ENCODE peak calls at places on chromosomes 7 and 10, in six cellular contexts. N is GM23248, R is right atrium auricular region, L is hepatocyte, C is heart right ventricle, B is body of pancreas. E is an unnamed sample.

GRCh38 chr7:122881324-122881723 is 4.9 kb downstream of the CADPS2 start:
- DNase-seq in N (no peak), R (no peak), L (no peak), C (no peak), B (no peak), E (no peak)

GRCh38 chr7:75817112-75817511 is 3.5 kb upstream of the CCL24 start:
- DNase-seq in N (no peak), R (no peak), L (no peak), C (no peak), B (no peak), E (no peak)

GRCh38 chr7:25495342-25495855 is 267.1 kb upstream of the NPVF start:
- DNase-seq in N (no peak), R (no peak), L (peak; percentile 26), C (peak; percentile 11), B (peak; percentile 7), E (no peak)

GRCh38 chr10:24843256-24843655 is 109.2 kb downstream of the PRTFDC1 start:
- DNase-seq in N (no peak), R (no peak), L (no peak), C (no peak), B (no peak), E (no peak)

GRCh38 chr10:132443998-132444876 is 47.2 kb downstream of the PWWP2B start:
- DNase-seq in N (no peak), R (no peak), L (peak; percentile 66), C (no peak), B (no peak), E (no peak)

GRCh38 chr7:77738871-77739270 is 42.6 kb downstream of the RSBN1L start:
- DNase-seq in N (peak; percentile 61), R (no peak), L (no peak), C (no peak), B (no peak), E (peak; percentile 71)

GRCh38 chr10:19488592-19489280 is 327.5 kb upstream of the PLXDC2 start:
- DNase-seq in N (peak; percentile 32), R (peak; percentile 62), L (peak; percentile 39), C (peak; percentile 36), B (peak; percentile 13), E (peak; percentile 39)

GRCh38 chr7:40525764-40526163 is 391.0 kb downstream of the SUGCT start:
- DNase-seq in N (no peak), R (no peak), L (no peak), C (no peak), B (no peak), E (no peak)

GRCh38 chr10:30581779-30582380 is 47.7 kb downstream of the LYZL2 start:
- DNase-seq in N (peak; percentile 61), R (no peak), L (peak; percentile 51), C (no peak), B (peak; percentile 39), E (peak; percentile 23)

GRCh38 chr10:95181731-95182130 is 12.3 kb upstream of the ACSM6 start:
- DNase-seq in N (peak; percentile 42), R (no peak), L (no peak), C (no peak), B (no peak), E (peak; percentile 33)

GRCh38 chr10:96642530-96642929 is 55.7 kb upstream of the TM9SF3 start:
- DNase-seq in N (no peak), R (no peak), L (no peak), C (no peak), B (no peak), E (no peak)

GRCh38 chr10:117216611-117217195 is 19.4 kb downstream of the KCNK18 start:
- DNase-seq in N (peak; percentile 78), R (no peak), L (peak; percentile 89), C (peak; percentile 69), B (peak; percentile 75), E (peak; percentile 60)

GRCh38 chr10:126013489-126014281 is 117.3 kb downstream of the FANK1 start:
- DNase-seq in N (peak; percentile 86), R (no peak), L (peak; percentile 26), C (no peak), B (peak; percentile 20), E (peak; percentile 78)

GRCh38 chr7:69109879-69110278 is 488.4 kb upstream of the AUTS2 start:
- DNase-seq in N (no peak), R (no peak), L (no peak), C (no peak), B (no peak), E (no peak)

GRCh38 chr7:94763268-94763667 is 107.3 kb upstream of the SGCE start:
- DNase-seq in N (no peak), R (no peak), L (no peak), C (no peak), B (no peak), E (no peak)

GRCh38 chr10:78438094-78438906 is 404.6 kb downstream of the RPS24 start:
- DNase-seq in N (no peak), R (no peak), L (no peak), C (no peak), B (no peak), E (no peak)

GRCh38 chr10:86951184-86951761 is 6.1 kb downstream of the MMRN2 start:
- DNase-seq in N (no peak), R (no peak), L (peak; percentile 16), C (no peak), B (no peak), E (no peak)

GRCh38 chr7:78587443-78588044 is 789.0 kb downstream of the PHTF2 start:
- DNase-seq in N (peak; percentile 61), R (no peak), L (no peak), C (no peak), B (peak; percentile 23), E (no peak)

GRCh38 chr10:100345570-100346330 is 1.3 kb upstream of the SCD start:
- DNase-seq in N (peak; percentile 74), R (no peak), L (no peak), C (no peak), B (no peak), E (no peak)

GRCh38 chr7:3950249-3950648 is 649.2 kb downstream of the SDK1 start:
- DNase-seq in N (no peak), R (no peak), L (no peak), C (no peak), B (no peak), E (no peak)

GRCh38 chr7:65896279-65896678 is 23.4 kb downstream of the VKORC1L1 start:
- DNase-seq in N (no peak), R (no peak), L (no peak), C (no peak), B (no peak), E (no peak)
- H3K36me3 ChIP-seq in N (no peaks in the 10 kb centered on the region), R (no peaks in the 10 kb centered on the region), L (no peaks in the 10 kb centered on the region), C (no peaks in the 10 kb centered on the region), B (no peaks in the 10 kb centered on the region), E (peaks cover 10% of the 10 kb centered on the region)

GRCh38 chr10:73088304-73088703 is 8.4 kb downstream of the P4HA1 start:
- DNase-seq in N (no peak), R (no peak), L (no peak), C (no peak), B (no peak), E (no peak)

GRCh38 chr10:73084209-73084608 is 12.5 kb downstream of the P4HA1 start:
- DNase-seq in N (no peak), R (no peak), L (no peak), C (no peak), B (no peak), E (no peak)

GRCh38 chr10:73083234-73083633 is 13.4 kb downstream of the P4HA1 start:
- DNase-seq in N (peak; percentile 37), R (no peak), L (no peak), C (no peak), B (no peak), E (no peak)

GRCh38 chr10:73086816-73087215 is 9.8 kb downstream of the P4HA1 start:
- DNase-seq in N (no peak), R (no peak), L (no peak), C (no peak), B (no peak), E (no peak)
- H3K4me1 ChIP-seq in N (peaks cover 40% of the 10 kb centered on the region), R (no peaks in the 10 kb centered on the region), L (no peaks in the 10 kb centered on the region), C (peaks cover 60% of the 10 kb centered on the region), B (peaks cover 49% of the 10 kb centered on the region), E (no peaks in the 10 kb centered on the region)

GRCh38 chr10:5030989-5031388 is 27.3 kb upstream of the AKR1C2 start:
- DNase-seq in N (no peak), R (no peak), L (no peak), C (no peak), B (no peak), E (no peak)

GRCh38 chr10:5035356-5035755 is 31.7 kb upstream of the AKR1C2 start:
- DNase-seq in N (no peak), R (no peak), L (no peak), C (no peak), B (no peak), E (no peak)

GRCh38 chr10:5036511-5036910 is 32.9 kb upstream of the AKR1C2 start:
- DNase-seq in N (no peak), R (no peak), L (no peak), C (no peak), B (no peak), E (no peak)

GRCh38 chr10:5033061-5033770 is 29.6 kb upstream of the AKR1C2 start:
- DNase-seq in N (peak; percentile 90), R (no peak), L (no peak), C (no peak), B (no peak), E (no peak)

DNA sequence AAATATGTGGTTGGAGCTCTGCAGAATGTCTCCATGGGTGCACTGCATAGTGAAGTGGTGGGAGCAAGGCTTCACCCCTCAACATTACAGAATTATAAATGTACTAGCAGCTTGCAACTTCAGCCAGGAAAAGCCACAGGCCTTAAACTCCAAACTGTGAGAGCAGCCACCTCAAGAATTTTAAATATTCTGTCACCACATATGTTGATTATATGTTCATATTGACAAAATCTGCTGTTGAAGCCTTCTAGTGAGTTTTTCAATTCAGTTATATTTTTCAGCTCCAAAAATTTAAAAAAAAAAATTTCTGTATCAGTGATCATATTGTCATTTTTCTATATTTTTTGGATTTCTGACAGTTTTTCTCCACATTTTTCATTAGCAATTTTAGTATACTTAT is 30.9 kb upstream of the AKR1C2 start:
- DNase-seq in N (no peak), R (no peak), L (no peak), C (no peak), B (no peak), E (no peak)
- H3K4me3 ChIP-seq in N (no peak overlapping the region), R (no peak overlapping the region), L (no peak overlapping the region), C (no peak overlapping the region), B (no peak overlapping the region), E (no peak overlapping the region)

GRCh38 chr10:58393317-58393716 is 8.1 kb downstream of the TFAM start:
- DNase-seq in N (peak; percentile 16), R (no peak), L (no peak), C (no peak), B (no peak), E (no peak)
- H3K36me3 ChIP-seq in N (peaks cover 58% of the 10 kb centered on the region), R (peaks cover 56% of the 10 kb centered on the region), L (no peaks in the 10 kb centered on the region), C (no peaks in the 10 kb centered on the region), B (no peaks in the 10 kb centered on the region), E (peaks cover 87% of the 10 kb centered on the region)

GRCh38 chr10:923844-924523 is 7.5 kb downstream of the LARP4B start:
- DNase-seq in N (no peak), R (no peak), L (no peak), C (no peak), B (no peak), E (no peak)
- H3K4me1 ChIP-seq in N (peaks cover 34% of the 10 kb centered on the region), R (no peaks in the 10 kb centered on the region), L (peaks cover 34% of the 10 kb centered on the region), C (peaks cover 71% of the 10 kb centered on the region), B (peaks cover 81% of the 10 kb centered on the region), E (peaks cover 34% of the 10 kb centered on the region)

E was measured in SJSA1.